ENCODE peak calls at places on chromosomes 1 and 21, in four cellular contexts. S is HepG2, X is H1, Z is GM12878. O is an unnamed sample.

GRCh38 chr21:42382915-42383314 is 12.9 kb downstream of the TMPRSS3 start:
- DNase-seq in S (no peak), X (no peak), Z (no peak), O (no peak)

GRCh38 chr1:201637282-201638076 is 98.6 kb downstream of the NAV1 start:
- DNase-seq in S (no peak), X (no peak), Z (no peak), O (no peak)

GRCh38 chr1:168698453-168698852 is 30.6 kb downstream of the DPT start:
- DNase-seq in S (no peak), X (no peak), Z (no peak), O (no peak)

GRCh38 chr21:30831194-30831765 is 1.7 kb upstream of the KRTAP7-1 start:
- DNase-seq in S (peak), X (peak), Z (no peak), O (peak)

GRCh38 chr1:102588536-102588935 is 519.8 kb downstream of the COL11A1 start:
- DNase-seq in S (no peak), X (no peak), Z (no peak), O (no peak)

GRCh38 chr1:184813528-184814089 is 59.0 kb upstream of the EDEM3 start:
- DNase-seq in S (no peak), X (no peak), Z (no peak), O (peak)

GRCh38 chr1:152244576-152244975 is 20.6 kb upstream of the HRNR start:
- DNase-seq in S (no peak), X (no peak), Z (no peak), O (no peak)

GRCh38 chr1:162023547-162024501 is at the start of gene OLFML2B:
- DNase-seq in S (peak), X (peak), Z (no peak), O (peak)

GRCh38 chr1:84700065-84700464 is 9.8 kb upstream of the SSX2IP start:
- DNase-seq in S (no peak), X (no peak), Z (no peak), O (no peak)

GRCh38 chr1:7585216-7585907 is 185.7 kb upstream of the VAMP3 start:
- DNase-seq in S (no peak), X (no peak), Z (no peak), O (no peak)

GRCh38 chr1:27306071-27306470 is 15.9 kb upstream of the TMEM222 start:
- DNase-seq in S (no peak), X (no peak), Z (no peak), O (no peak)

GRCh38 chr1:212664409-212665199 is 35.0 kb downstream of the BATF3 start:
- DNase-seq in S (no peak), X (no peak), Z (no peak), O (no peak)

GRCh38 chr1:159924025-159924790 is 1.1 kb downstream of the TAGLN2 start:
- DNase-seq in S (peak), X (peak), Z (no peak), O (no peak)

GRCh38 chr1:60149254-60149653 is 75.7 kb upstream of the C1orf87 start:
- DNase-seq in S (no peak), X (no peak), Z (no peak), O (no peak)

GRCh38 chr1:12345350-12346217 is 115.8 kb downstream of the VPS13D start:
- DNase-seq in S (no peak), X (no peak), Z (peak), O (no peak)

GRCh38 chr1:119956306-119956705 is 60.0 kb upstream of the ADAM30 start:
- DNase-seq in S (no peak), X (no peak), Z (no peak), O (no peak)

GRCh38 chr1:5690878-5691277 is 301.3 kb downstream of the NPHP4 start:
- DNase-seq in S (no peak), X (no peak), Z (no peak), O (no peak)

GRCh38 chr1:10457910-10458309 is 8.1 kb downstream of the CORT start:
- DNase-seq in S (no peak), X (no peak), Z (no peak), O (no peak)

GRCh38 chr1:158146165-158146564 is 34.5 kb upstream of the CD1D start:
- DNase-seq in S (no peak), X (no peak), Z (no peak), O (no peak)

GRCh38 chr1:192713921-192714320 is 78.0 kb downstream of the RGS13 start:
- DNase-seq in S (no peak), X (no peak), Z (no peak), O (no peak)

GRCh38 chr21:36684957-36685714 is 13.8 kb upstream of the SIM2 start:
- DNase-seq in S (no peak), X (no peak), Z (no peak), O (no peak)

GRCh38 chr1:218665216-218665615 is 320.1 kb downstream of the TGFB2 start:
- DNase-seq in S (no peak), X (no peak), Z (no peak), O (no peak)

GRCh38 chr1:105437847-105438246 is 1618.6 kb upstream of the PRMT6 start:
- DNase-seq in S (no peak), X (no peak), Z (no peak), O (no peak)

GRCh38 chr1:242146640-242147039 is 147.7 kb upstream of the MAP1LC3C start:
- DNase-seq in S (no peak), X (no peak), Z (no peak), O (no peak)

GRCh38 chr1:165174485-165174884 is 182.0 kb downstream of the LMX1A start:
- DNase-seq in S (no peak), X (no peak), Z (no peak), O (no peak)

GRCh38 chr1:74504125-74505065 is 8.0 kb downstream of the LRRC53 start:
- DNase-seq in S (peak), X (no peak), Z (peak), O (peak)

GRCh38 chr1:201565771-201566528 is 27.0 kb downstream of the NAV1 start:
- DNase-seq in S (no peak), X (no peak), Z (no peak), O (no peak)

GRCh38 chr1:232149302-232150201 is 480.4 kb downstream of the SIPA1L2 start:
- DNase-seq in S (no peak), X (no peak), Z (no peak), O (no peak)

GRCh38 chr21:26717146-26717739 is 128.0 kb downstream of the ADAMTS1 start:
- DNase-seq in S (no peak), X (no peak), Z (no peak), O (no peak)

GRCh38 chr21:34282223-34282622 is 81.6 kb upstream of the KCNE2 start:
- DNase-seq in S (no peak), X (no peak), Z (no peak), O (no peak)

GRCh38 chr1:47650606-47651005 is 212.8 kb downstream of the FOXD2 start:
- DNase-seq in S (no peak), X (no peak), Z (no peak), O (no peak)

GRCh38 chr1:209405183-209405823 is 178.2 kb upstream of the CAMK1G start:
- DNase-seq in S (no peak), X (no peak), Z (no peak), O (peak)

GRCh38 chr1:118985611-118986290 is 2.4 kb downstream of the TBX15 start:
- DNase-seq in S (no peak), X (no peak), Z (no peak), O (no peak)

GRCh38 chr1:243475966-243476365 is 220.1 kb downstream of the SDCCAG8 start:
- DNase-seq in S (no peak), X (no peak), Z (no peak), O (peak)

GRCh38 chr21:34797926-34798595 is 129.3 kb downstream of the CLIC6 start:
- DNase-seq in S (no peak), X (no peak), Z (no peak), O (no peak)

GRCh38 chr1:196128835-196129234 is 479.4 kb downstream of the KCNT2 start:
- DNase-seq in S (no peak), X (no peak), Z (no peak), O (no peak)

GRCh38 chr1:34049477-34049876 is 115.6 kb downstream of the CSMD2 start:
- DNase-seq in S (no peak), X (no peak), Z (no peak), O (no peak)

GRCh38 chr1:230002164-230002803 is 64.8 kb upstream of the GALNT2 start:
- DNase-seq in S (no peak), X (no peak), Z (no peak), O (no peak)

GRCh38 chr1:230000439-230001184 is 66.4 kb upstream of the GALNT2 start:
- DNase-seq in S (no peak), X (no peak), Z (no peak), O (no peak)

GRCh38 chr1:229993894-229994293 is 73.1 kb upstream of the GALNT2 start:
- DNase-seq in S (no peak), X (no peak), Z (no peak), O (no peak)

GRCh38 chr1:230003409-230003808 is 63.6 kb upstream of the GALNT2 start:
- DNase-seq in S (no peak), X (no peak), Z (no peak), O (no peak)

GRCh38 chr1:229998980-229999379 is 68.1 kb upstream of the GALNT2 start:
- DNase-seq in S (no peak), X (no peak), Z (no peak), O (no peak)
- TF ChIP-seq YY1 in S (no peak), X (no peak), Z (no peak), O (no peak)

DNA sequence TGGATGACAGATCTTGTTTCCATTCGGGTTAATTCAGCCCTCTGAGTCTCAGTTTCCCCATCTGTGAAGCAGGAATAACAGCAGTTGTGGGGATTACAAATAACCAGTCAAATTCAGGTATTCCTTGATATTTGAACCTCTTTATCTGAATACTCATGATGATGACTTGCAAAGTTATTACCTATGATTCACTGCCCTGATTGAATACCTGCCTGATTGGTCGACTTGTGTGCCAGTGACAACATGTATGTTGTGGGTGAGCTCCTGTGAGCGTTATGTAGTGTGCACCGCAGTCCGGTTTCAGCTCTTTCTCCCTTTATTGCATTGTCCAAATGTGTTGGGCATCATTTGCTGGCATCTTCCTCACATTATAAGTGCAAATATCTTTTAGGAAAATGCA is 9.5 kb upstream of the TMEM61 start:
- DNase-seq in S (no peak), X (no peak), Z (no peak), O (no peak)
- TF ChIP-seq ZNF274 in S (no peak), X (no peak), Z (no peak), O (no peak)

DNA sequence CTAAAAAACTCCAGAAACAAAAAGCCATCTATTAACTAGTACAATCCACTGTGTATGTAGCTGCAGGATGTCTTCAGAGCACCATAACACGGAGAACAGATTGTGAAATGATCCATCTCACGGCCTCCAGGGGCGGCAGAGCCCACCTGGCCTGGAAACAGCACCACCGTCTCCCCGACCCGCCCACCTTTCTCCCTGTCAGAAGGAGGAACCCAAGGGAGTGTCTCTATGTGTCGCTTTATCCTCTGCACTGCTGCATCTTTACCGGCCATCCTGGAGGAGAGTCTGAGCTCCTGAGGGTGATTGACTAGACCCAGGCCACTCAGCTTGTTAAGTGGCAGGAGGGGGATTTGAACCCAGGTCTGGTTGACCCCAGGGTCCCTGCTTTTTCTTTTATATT is 405.0 kb downstream of the MATN1 start:
- DNase-seq in S (no peak), X (no peak), Z (no peak), O (no peak)
- TF ChIP-seq SUZ12 in S (no peak), X (no peak), Z (no peak), O (no peak)

GRCh38 chr1:175599212-175599681 is 144.1 kb downstream of the TNR start:
- DNase-seq in S (no peak), X (no peak), Z (no peak), O (no peak)
- TF ChIP-seq YY1 in S (no peak), X (no peak), Z (no peak), O (no peak)

GRCh38 chr1:32925360-32926142 is 24.4 kb upstream of the TMEM54 start:
- DNase-seq in S (peak), X (peak), Z (no peak), O (peak)
- TF ChIP-seq ZNF274 in S (no peak), X (no peak), Z (no peak), O (no peak)